ENCODE peak calls at places on chromosomes 1 and 21, in four cellular contexts. C, Q, Y and T are unnamed samples.
A peak's percentile ranks its signal among the peaks of the same experiment; 100 is the strongest.

GRCh38 chr1:34101151-34101550 is 63.9 kb downstream of the CSMD2 start:
- DNase-seq in C (peak; percentile 42), Q (no peak), Y (peak; percentile 17), T (no peak)

GRCh38 chr1:186076006-186076405 is 299.0 kb downstream of the TPR start:
- DNase-seq in C (no peak), Q (no peak), Y (no peak), T (no peak)

GRCh38 chr1:183443025-183443424 is 24.8 kb upstream of the NMNAT2 start:
- DNase-seq in C (no peak), Q (no peak), Y (peak; percentile 70), T (no peak)

GRCh38 chr1:40884055-40884795 is 22.1 kb upstream of the CITED4 start:
- DNase-seq in C (no peak), Q (no peak), Y (no peak), T (no peak)

GRCh38 chr1:58529288-58529687 is 17.2 kb downstream of the OMA1 start:
- DNase-seq in C (no peak), Q (no peak), Y (peak; percentile 9), T (no peak)

GRCh38 chr1:70277875-70278274 is 56.7 kb downstream of the SRSF11 start:
- DNase-seq in C (no peak), Q (no peak), Y (no peak), T (no peak)

GRCh38 chr1:68453060-68453665 is 3.4 kb upstream of the RPE65 start:
- DNase-seq in C (no peak), Q (no peak), Y (no peak), T (no peak)

GRCh38 chr1:6438047-6438525 is 13.5 kb downstream of the ESPN start:
- DNase-seq in C (no peak), Q (peak; percentile 57), Y (peak; percentile 61), T (peak; percentile 57)

GRCh38 chr1:159071970-159072582 is 4.5 kb downstream of the AIM2 start:
- DNase-seq in C (peak; percentile 48), Q (no peak), Y (peak; percentile 84), T (no peak)

GRCh38 chr1:72000809-72001208 is 281.5 kb downstream of the NEGR1 start:
- DNase-seq in C (no peak), Q (no peak), Y (no peak), T (no peak)

GRCh38 chr1:24541711-24542346 is 14.1 kb upstream of the NCMAP start:
- DNase-seq in C (no peak), Q (no peak), Y (no peak), T (no peak)

GRCh38 chr1:196623079-196623478 is 14.8 kb upstream of the KCNT2 start:
- DNase-seq in C (no peak), Q (no peak), Y (no peak), T (no peak)

GRCh38 chr1:15756143-15757015 is 2.2 kb upstream of the FBLIM1 start:
- DNase-seq in C (no peak), Q (no peak), Y (no peak), T (no peak)

GRCh38 chr1:24283326-24284155 is 35.6 kb upstream of the GRHL3 start:
- DNase-seq in C (no peak), Q (no peak), Y (peak; percentile 54), T (no peak)

GRCh38 chr1:51622455-51622913 is 5.6 kb downstream of the OSBPL9 start:
- DNase-seq in C (no peak), Q (peak; percentile 58), Y (peak; percentile 75), T (no peak)

GRCh38 chr1:12148160-12148957 is 18.4 kb upstream of the TNFRSF1B start:
- DNase-seq in C (no peak), Q (no peak), Y (no peak), T (no peak)

GRCh38 chr1:156741613-156741983 is 710 bp upstream of the MRPL24 start:
- DNase-seq in C (no peak), Q (no peak), Y (no peak), T (no peak)

GRCh38 chr1:117843791-117844190 is 85.6 kb downstream of the GDAP2 start:
- DNase-seq in C (no peak), Q (no peak), Y (peak; percentile 52), T (no peak)

GRCh38 chr1:117841117-117841650 is 88.2 kb downstream of the GDAP2 start:
- DNase-seq in C (no peak), Q (no peak), Y (no peak), T (no peak)

GRCh38 chr1:117846674-117847425 is 82.6 kb downstream of the GDAP2 start:
- DNase-seq in C (no peak), Q (no peak), Y (no peak), T (no peak)

GRCh38 chr1:117838911-117839310 is 90.5 kb downstream of the GDAP2 start:
- DNase-seq in C (no peak), Q (no peak), Y (peak; percentile 90), T (no peak)

GRCh38 chr1:117842408-117843170 is 86.8 kb downstream of the GDAP2 start:
- DNase-seq in C (no peak), Q (no peak), Y (no peak), T (no peak)
- TF ChIP-seq CTCF in C (peak; percentile 4), Q (no peak), Y (peak; percentile 20), T (no peak)

DNA sequence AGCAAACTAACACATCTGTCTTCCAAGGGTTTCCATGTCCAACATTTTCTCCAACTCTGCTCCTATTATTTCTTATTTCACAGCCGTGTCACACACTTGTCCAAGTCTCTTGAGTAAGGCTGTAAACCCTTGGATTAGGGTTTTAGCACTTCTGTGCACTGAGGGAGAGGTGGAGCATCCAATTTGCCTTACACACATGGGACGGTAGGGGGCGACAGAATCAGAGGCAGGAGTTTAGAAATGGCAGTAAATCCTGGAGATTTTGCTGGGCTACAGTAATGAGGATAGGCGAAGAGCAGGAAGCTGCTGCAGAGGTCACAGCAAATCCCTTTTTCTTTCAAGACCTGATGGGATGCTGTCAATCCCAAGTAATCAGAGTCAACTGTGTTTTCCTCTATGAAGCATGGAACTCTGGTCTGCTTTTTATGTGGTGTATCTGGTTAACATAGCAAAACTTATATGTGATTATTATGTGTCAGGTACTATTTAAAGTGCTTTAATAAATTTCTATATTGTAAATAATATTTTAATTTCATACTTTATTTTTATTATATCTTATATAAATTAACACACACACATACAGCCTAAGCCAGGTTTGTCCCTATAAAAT is 15.4 kb upstream of the LCE5A start:
- DNase-seq in C (no peak), Q (no peak), Y (peak; percentile 34), T (no peak)
- TF ChIP-seq CTCF in C (no peak), Q (no peak), Y (peak; percentile 62), T (no peak)

GRCh38 chr1:162228586-162228985 is 148.1 kb downstream of the SPATA46 start:
- DNase-seq in C (no peak), Q (no peak), Y (no peak), T (no peak)

GRCh38 chr1:162229534-162229933 is 147.1 kb downstream of the SPATA46 start:
- DNase-seq in C (no peak), Q (no peak), Y (no peak), T (no peak)

GRCh38 chr1:162230517-162230916 is 146.1 kb downstream of the SPATA46 start:
- DNase-seq in C (no peak), Q (no peak), Y (no peak), T (no peak)

GRCh38 chr1:162232034-162232433 is 144.6 kb downstream of the SPATA46 start:
- DNase-seq in C (no peak), Q (no peak), Y (no peak), T (no peak)

GRCh38 chr1:162230096-162230495 is 146.6 kb downstream of the SPATA46 start:
- DNase-seq in C (no peak), Q (no peak), Y (peak; percentile 12), T (no peak)
- TF ChIP-seq CTCF in C (peak; percentile 6), Q (no peak), Y (no peak), T (no peak)

DNA sequence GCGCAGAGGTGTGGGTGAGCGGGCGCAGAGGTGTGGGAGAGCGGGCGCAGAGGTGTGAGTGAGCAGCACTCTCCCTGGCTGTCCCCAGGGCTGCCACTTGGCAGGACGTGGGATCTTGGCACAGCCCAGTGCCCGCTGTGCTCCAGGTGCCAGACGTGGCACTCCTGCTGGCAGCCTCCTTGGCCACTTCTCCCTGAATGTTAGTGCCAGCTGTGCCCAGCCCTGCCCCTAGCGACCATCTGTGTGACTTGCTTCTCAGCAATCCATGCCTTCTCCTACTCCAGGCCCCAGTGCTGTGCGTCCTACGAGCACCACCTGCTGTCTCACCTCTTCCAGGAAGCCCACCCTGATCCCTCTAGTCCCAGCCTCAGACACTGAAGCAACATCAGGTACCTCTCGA is 30.5 kb downstream of the KRTAP10-1 start:
- DNase-seq in C (no peak), Q (no peak), Y (no peak), T (no peak)
- TF ChIP-seq CTCF in C (no peak), Q (no peak), Y (no peak), T (no peak)

GRCh38 chr21:45227735-45228134 is 60.0 kb downstream of the POFUT2 start:
- DNase-seq in C (no peak), Q (no peak), Y (no peak), T (no peak)
- TF ChIP-seq CTCF in C (no peak), Q (no peak), Y (peak; percentile 6), T (no peak)

GRCh38 chr1:209611771-209612570 is 28.5 kb downstream of the CAMK1G start:
- DNase-seq in C (no peak), Q (no peak), Y (no peak), T (no peak)
- TF ChIP-seq CTCF in C (no peak), Q (no peak), Y (no peak), T (no peak)

DNA sequence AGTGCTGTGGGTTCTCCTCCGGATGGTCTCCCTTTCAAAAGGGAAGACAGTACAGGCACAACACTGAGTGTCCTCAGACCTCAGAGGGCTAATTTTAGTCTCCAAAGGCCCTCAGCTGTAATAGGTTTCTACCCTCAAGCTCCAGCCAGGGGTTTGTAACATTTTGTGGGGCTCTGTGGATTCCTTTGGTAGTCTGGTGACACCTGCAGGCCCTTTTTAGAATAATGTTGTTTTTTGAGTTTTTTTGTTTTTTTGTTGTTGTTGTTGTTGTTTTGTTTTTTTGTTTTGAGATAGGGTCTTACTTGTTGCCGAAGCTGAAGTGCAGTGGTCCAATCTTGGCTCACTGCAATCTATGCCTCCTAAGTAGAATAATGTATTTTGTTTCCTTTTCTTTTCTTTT is 15.0 kb upstream of the TMEM201 start:
- DNase-seq in C (no peak), Q (no peak), Y (peak; percentile 48), T (no peak)
- TF ChIP-seq CTCF in C (peak; percentile 47), Q (peak; percentile 20), Y (peak; percentile 36), T (no peak)

DNA sequence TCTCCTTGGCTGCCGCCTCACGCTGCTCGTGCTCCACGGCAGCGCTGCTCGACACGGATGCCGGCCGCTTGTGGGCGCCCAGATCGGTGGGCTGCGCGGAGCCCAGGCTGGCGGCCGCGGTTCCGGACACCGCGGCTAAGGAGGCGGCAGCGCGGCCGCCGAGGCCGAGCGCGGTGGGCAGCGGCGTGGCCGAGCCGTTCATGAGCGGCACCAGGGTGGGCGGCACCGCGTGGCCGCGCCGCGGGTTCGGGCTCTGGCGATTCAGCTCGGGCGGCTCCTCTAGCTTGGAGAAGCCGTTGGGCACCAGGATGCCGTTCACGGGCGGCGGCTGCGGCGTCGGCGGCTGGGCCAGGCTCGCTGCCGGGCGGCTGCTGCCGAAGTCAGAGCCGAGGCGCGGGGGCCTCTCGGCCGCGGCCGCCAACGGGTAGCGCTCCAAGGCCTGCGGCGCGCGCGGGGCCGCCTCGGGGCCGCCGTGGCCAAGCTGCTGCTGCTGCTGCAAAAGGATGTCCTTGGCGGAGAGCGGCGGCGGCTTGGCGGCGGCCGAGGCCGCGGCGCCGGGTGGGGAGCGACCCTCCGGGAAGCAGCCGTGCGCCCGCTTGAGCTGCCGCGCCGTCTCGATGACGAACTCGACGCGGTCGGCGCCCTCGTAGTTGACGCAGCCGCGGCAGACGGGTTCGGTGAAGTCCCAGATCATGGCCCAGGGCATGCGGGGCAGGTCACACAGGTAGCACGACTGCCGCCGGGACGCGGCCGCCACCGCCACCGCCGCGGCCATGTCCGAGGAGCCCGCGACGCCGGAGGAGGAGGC is 1.1 kb downstream of the IRF2BP2 start:
- DNase-seq in C (no peak), Q (peak; percentile 45), Y (peak; percentile 50), T (peak; percentile 69)
- TF ChIP-seq CTCF in C (no peak), Q (peak; percentile 5), Y (no peak), T (no peak)